ENCODE peak calls at places on chromosome 12, in seven cellular contexts. E, X, T, B, S, D and L are unnamed samples.

GRCh38 chr12:56474389-56474788 is 6.0 kb downstream of the SPRYD4 start:
- DNase-seq in E (no peak), X (no peak), T (no peak), B (no peak), S (no peak), D (no peak), L (peak)

GRCh38 chr12:114400395-114400794 is 5.5 kb downstream of the TBX5 start:
- DNase-seq in E (peak), X (no peak), T (no peak), B (no peak), S (no peak), D (no peak), L (no peak)

GRCh38 chr12:59620326-59620725 is 24.5 kb downstream of the SLC16A7 start:
- DNase-seq in E (no peak), X (no peak), T (no peak), B (no peak), S (no peak), D (no peak), L (no peak)

GRCh38 chr12:100995771-100996170 is 201.2 kb downstream of the ANO4 start:
- DNase-seq in E (no peak), X (no peak), T (no peak), B (no peak), S (no peak), D (no peak), L (no peak)

GRCh38 chr12:2101359-2101758 is 48.6 kb downstream of the CACNA1C start:
- DNase-seq in E (no peak), X (no peak), T (no peak), B (no peak), S (no peak), D (no peak), L (no peak)

GRCh38 chr12:99087278-99087677 is 442.2 kb downstream of the APAF1 start:
- DNase-seq in E (no peak), X (no peak), T (no peak), B (no peak), S (no peak), D (no peak), L (no peak)

GRCh38 chr12:124967016-124967739 is 21.8 kb downstream of the DHX37 start:
- DNase-seq in E (no peak), X (no peak), T (no peak), B (no peak), S (no peak), D (no peak), L (no peak)

GRCh38 chr12:99619389-99620158 is 28.0 kb upstream of the GARIN6 start:
- DNase-seq in E (peak), X (no peak), T (no peak), B (no peak), S (peak), D (no peak), L (no peak)

GRCh38 chr12:94169966-94170689 is 21.8 kb downstream of the PLXNC1 start:
- DNase-seq in E (no peak), X (no peak), T (no peak), B (no peak), S (no peak), D (no peak), L (no peak)

GRCh38 chr12:1798734-1799067 is 21.7 kb upstream of the LRTM2 start:
- DNase-seq in E (no peak), X (no peak), T (peak), B (no peak), S (no peak), D (no peak), L (no peak)

GRCh38 chr12:108905725-108906124 is 25.8 kb downstream of the DAO start:
- DNase-seq in E (no peak), X (no peak), T (no peak), B (no peak), S (no peak), D (no peak), L (no peak)

GRCh38 chr12:132444957-132445883 is 44.7 kb upstream of the FBRSL1 start:
- DNase-seq in E (no peak), X (peak), T (peak), B (no peak), S (peak), D (peak), L (no peak)

GRCh38 chr12:106898001-106898966 is 57.4 kb upstream of the TMEM263 start:
- DNase-seq in E (no peak), X (no peak), T (no peak), B (no peak), S (no peak), D (no peak), L (no peak)

GRCh38 chr12:38056701-38057689 is 259.6 kb upstream of the ALG10B start:
- DNase-seq in E (no peak), X (no peak), T (no peak), B (no peak), S (no peak), D (no peak), L (no peak)

GRCh38 chr12:100398307-100398706 is 41.4 kb downstream of the SLC17A8 start:
- DNase-seq in E (no peak), X (no peak), T (no peak), B (no peak), S (no peak), D (no peak), L (no peak)

GRCh38 chr12:95908573-95908972 is 33.8 kb downstream of the CCDC38 start:
- DNase-seq in E (peak), X (no peak), T (no peak), B (no peak), S (no peak), D (no peak), L (no peak)

DNA sequence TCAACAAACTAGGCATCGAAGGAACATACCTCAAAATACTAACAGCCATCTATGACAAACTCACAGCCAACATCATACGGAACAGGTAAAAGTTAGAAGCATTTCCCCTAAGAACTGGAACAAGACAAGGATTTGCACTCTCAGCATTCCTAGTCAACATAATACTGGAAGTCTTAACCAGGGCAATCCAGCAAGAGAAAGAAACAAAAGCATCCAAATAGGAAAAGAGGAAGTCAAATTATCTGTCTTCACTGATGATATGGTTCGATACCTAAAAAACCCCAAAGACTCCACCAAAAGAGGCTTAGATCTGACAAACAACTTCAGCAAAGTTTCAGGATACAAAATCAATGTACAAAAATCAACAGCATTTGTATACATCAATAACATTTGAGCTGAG is 32.5 kb downstream of the CCDC38 start:
- DNase-seq in E (no peak), X (no peak), T (no peak), B (no peak), S (no peak), D (no peak), L (no peak)
- TF ChIP-seq POLR2A in E (no peak), X (no peak), T (no peak), B (no peak), S (no peak), D (no peak), L (no peak)

GRCh38 chr12:65494537-65494936 is 216.1 kb downstream of the MSRB3 start:
- DNase-seq in E (no peak), X (no peak), T (no peak), B (no peak), S (no peak), D (no peak), L (no peak)

GRCh38 chr12:65496617-65497016 is 218.1 kb downstream of the MSRB3 start:
- DNase-seq in E (peak), X (no peak), T (no peak), B (no peak), S (no peak), D (no peak), L (no peak)

GRCh38 chr12:65493893-65494205 is 215.4 kb downstream of the MSRB3 start:
- DNase-seq in E (no peak), X (no peak), T (no peak), B (no peak), S (no peak), D (no peak), L (no peak)

GRCh38 chr12:65492997-65493892 is 214.8 kb downstream of the MSRB3 start:
- DNase-seq in E (no peak), X (no peak), T (no peak), B (no peak), S (no peak), D (no peak), L (no peak)

GRCh38 chr12:65495233-65495632 is 216.8 kb downstream of the MSRB3 start:
- DNase-seq in E (peak), X (no peak), T (no peak), B (no peak), S (no peak), D (no peak), L (no peak)
- TF ChIP-seq POLR2A in E (no peak), X (no peak), T (no peak), B (no peak), S (no peak), D (no peak), L (no peak)

GRCh38 chr12:69354172-69354560 is 5.4 kb upstream of the YEATS4 start:
- DNase-seq in E (no peak), X (no peak), T (no peak), B (no peak), S (no peak), D (no peak), L (no peak)

GRCh38 chr12:69354561-69355187 is 4.9 kb upstream of the YEATS4 start:
- DNase-seq in E (no peak), X (no peak), T (no peak), B (no peak), S (no peak), D (no peak), L (no peak)

GRCh38 chr12:69355363-69356035 is 4.0 kb upstream of the YEATS4 start:
- DNase-seq in E (no peak), X (no peak), T (no peak), B (no peak), S (no peak), D (no peak), L (no peak)

GRCh38 chr12:69360348-69360672 is 767 bp downstream of the YEATS4 start:
- DNase-seq in E (no peak), X (no peak), T (no peak), B (no peak), S (no peak), D (no peak), L (no peak)

GRCh38 chr12:69359531-69360347 is at the start of gene YEATS4:
- DNase-seq in E (peak), X (peak), T (peak), B (peak), S (peak), D (peak), L (peak)
- TF ChIP-seq POLR2A in E (peak), X (peak), T (peak), B (peak), S (peak), D (no peak), L (no peak)

GRCh38 chr12:32106517-32107366 is at the start of gene BICD1:
- DNase-seq in E (peak), X (peak), T (peak), B (peak), S (peak), D (peak), L (peak)

GRCh38 chr12:32108829-32109228 is 2.2 kb downstream of the BICD1 start:
- DNase-seq in E (no peak), X (no peak), T (no peak), B (no peak), S (no peak), D (no peak), L (no peak)

GRCh38 chr12:32107376-32108267 is 975 bp downstream of the BICD1 start:
- DNase-seq in E (peak), X (peak), T (no peak), B (peak), S (no peak), D (no peak), L (no peak)

GRCh38 chr12:32110417-32110816 is 3.8 kb downstream of the BICD1 start:
- DNase-seq in E (no peak), X (no peak), T (no peak), B (no peak), S (no peak), D (no peak), L (no peak)

GRCh38 chr12:32110942-32111341 is 4.3 kb downstream of the BICD1 start:
- DNase-seq in E (no peak), X (no peak), T (no peak), B (no peak), S (no peak), D (no peak), L (no peak)
- TF ChIP-seq POLR2A in E (no peak), X (no peak), T (no peak), B (no peak), S (no peak), D (no peak), L (no peak)

GRCh38 chr12:34348836-34349672 is 326.8 kb downstream of the ALG10 start:
- DNase-seq in E (no peak), X (no peak), T (no peak), B (no peak), S (no peak), D (no peak), L (no peak)
- TF ChIP-seq POLR2A in E (no peak), X (no peak), T (no peak), B (no peak), S (no peak), D (no peak), L (no peak)

GRCh38 chr12:71504471-71504852 is 64.9 kb downstream of the LGR5 start:
- DNase-seq in E (no peak), X (no peak), T (no peak), B (no peak), S (no peak), D (no peak), L (no peak)

GRCh38 chr12:71503579-71504470 is 64.2 kb downstream of the LGR5 start:
- DNase-seq in E (no peak), X (no peak), T (no peak), B (no peak), S (no peak), D (no peak), L (no peak)

DNA sequence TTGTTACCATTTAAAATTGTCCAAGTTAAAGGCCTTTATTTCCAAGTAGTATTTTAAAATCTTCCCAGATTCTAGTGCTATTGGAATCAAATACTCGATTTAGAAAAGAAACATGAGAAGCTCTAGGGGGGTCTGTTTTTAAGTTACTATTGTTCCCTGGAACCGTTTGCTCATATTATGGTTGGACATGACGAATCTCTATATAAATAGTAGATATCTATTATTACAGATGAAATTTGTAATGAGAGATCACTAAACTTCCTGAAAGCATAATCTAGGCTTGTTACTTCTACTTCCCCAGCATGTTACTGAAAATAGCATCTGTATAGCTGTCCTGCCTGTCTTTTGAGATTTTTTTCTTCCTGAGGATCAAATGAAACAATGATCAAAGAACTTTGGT is 70.1 kb downstream of the LGR5 start:
- DNase-seq in E (no peak), X (no peak), T (no peak), B (no peak), S (no peak), D (no peak), L (no peak)
- TF ChIP-seq POLR2A in E (no peak), X (no peak), T (no peak), B (no peak), S (no peak), D (no peak), L (no peak)

GRCh38 chr12:66188584-66189475 is at the start of gene IRAK3:
- DNase-seq in E (peak), X (peak), T (peak), B (peak), S (peak), D (peak), L (peak)
- TF ChIP-seq POLR2A in E (no peak), X (peak), T (peak), B (peak), S (peak), D (no peak), L (peak)